ENCODE peak calls at places on chromosome 19, in four cellular contexts. One of them, this sample, is unnamed.

GRCh38 chr19:38068851-38069250 is 155.2 kb downstream of the DPF1 start:
- DNase-seq in AG04450: no peak
- DNase-seq in colonic mucosa: no peak
- DNase-seq in testis: no peak
- DNase-seq in this sample: no peak

GRCh38 chr19:39009001-39009400 is 23.3 kb downstream of the FBXO27 start:
- DNase-seq in AG04450: no peak
- DNase-seq in colonic mucosa: no peak
- DNase-seq in testis: no peak
- DNase-seq in this sample: no peak

GRCh38 chr19:2288010-2288742 is 6.2 kb upstream of the PEAK3 start:
- DNase-seq in AG04450: no peak
- DNase-seq in colonic mucosa: no peak
- DNase-seq in testis: no peak
- DNase-seq in this sample: no peak

GRCh38 chr19:48539503-48540096 is 12.4 kb upstream of the SULT2B1 start:
- DNase-seq in AG04450: no peak
- DNase-seq in colonic mucosa: peak; percentile 58
- DNase-seq in testis: no peak
- DNase-seq in this sample: peak; percentile 74

GRCh38 chr19:45768644-45769053 is 403 bp downstream of the SIX5 start:
- DNase-seq in AG04450: no peak
- DNase-seq in colonic mucosa: no peak
- DNase-seq in testis: peak; percentile 26
- DNase-seq in this sample: peak; percentile 70

GRCh38 chr19:21328402-21328801 is 808 bp downstream of the ZNF708 start:
- DNase-seq in AG04450: no peak
- DNase-seq in colonic mucosa: no peak
- DNase-seq in testis: peak; percentile 23
- DNase-seq in this sample: no peak

GRCh38 chr19:10286803-10287737 is at the start of gene ICAM4:
- DNase-seq in AG04450: no peak
- DNase-seq in colonic mucosa: peak; percentile 54
- DNase-seq in testis: peak; percentile 61
- DNase-seq in this sample: peak; percentile 58

GRCh38 chr19:56837892-56838679 is 2.4 kb downstream of the PEG3 start:
- DNase-seq in AG04450: no peak
- DNase-seq in colonic mucosa: peak; percentile 22
- DNase-seq in testis: peak; percentile 77
- DNase-seq in this sample: peak; percentile 61

GRCh38 chr19:2648099-2648498 is 54.4 kb downstream of the GNG7 start:
- DNase-seq in AG04450: no peak
- DNase-seq in colonic mucosa: no peak
- DNase-seq in testis: no peak
- DNase-seq in this sample: no peak

GRCh38 chr19:12270854-12271253 is 23.8 kb downstream of the ZNF44 start:
- DNase-seq in AG04450: no peak
- DNase-seq in colonic mucosa: no peak
- DNase-seq in testis: no peak
- DNase-seq in this sample: no peak

GRCh38 chr19:12272980-12273901 is 21.4 kb downstream of the ZNF44 start:
- DNase-seq in AG04450: no peak
- DNase-seq in colonic mucosa: no peak
- DNase-seq in testis: no peak
- DNase-seq in this sample: no peak

GRCh38 chr19:12272386-12272785 is 22.3 kb downstream of the ZNF44 start:
- DNase-seq in AG04450: no peak
- DNase-seq in colonic mucosa: no peak
- DNase-seq in testis: no peak
- DNase-seq in this sample: no peak
- H3K9me3 ChIP-seq in AG04450: peaks cover 55% of the 10 kb centered on the region
- H3K9me3 ChIP-seq in colonic mucosa: peaks cover 29% of the 10 kb centered on the region
- H3K9me3 ChIP-seq in testis: no peaks in the 10 kb centered on the region
- H3K9me3 ChIP-seq in this sample: peaks cover 94% of the 10 kb centered on the region

GRCh38 chr19:40802300-40803169 is 3.5 kb downstream of the EGLN2 start:
- DNase-seq in AG04450: no peak
- DNase-seq in colonic mucosa: peak; percentile 83
- DNase-seq in testis: peak; percentile 71
- DNase-seq in this sample: peak; percentile 77
- H3K4me3 ChIP-seq in AG04450: peak overlapping the region; percentile 52
- H3K4me3 ChIP-seq in colonic mucosa: peak overlapping the region; percentile 5
- H3K4me3 ChIP-seq in testis: no peak overlapping the region
- H3K4me3 ChIP-seq in this sample: no peak overlapping the region

GRCh38 chr19:53068834-53069233 is 24.3 kb downstream of the ERVV-2 start:
- DNase-seq in AG04450: no peak
- DNase-seq in colonic mucosa: no peak
- DNase-seq in testis: no peak
- DNase-seq in this sample: no peak
- H3K9me3 ChIP-seq in AG04450: peaks cover 69% of the 10 kb centered on the region
- H3K9me3 ChIP-seq in colonic mucosa: peaks cover 20% of the 10 kb centered on the region
- H3K9me3 ChIP-seq in testis: no peaks in the 10 kb centered on the region
- H3K9me3 ChIP-seq in this sample: peaks cover 99% of the 10 kb centered on the region

DNA sequence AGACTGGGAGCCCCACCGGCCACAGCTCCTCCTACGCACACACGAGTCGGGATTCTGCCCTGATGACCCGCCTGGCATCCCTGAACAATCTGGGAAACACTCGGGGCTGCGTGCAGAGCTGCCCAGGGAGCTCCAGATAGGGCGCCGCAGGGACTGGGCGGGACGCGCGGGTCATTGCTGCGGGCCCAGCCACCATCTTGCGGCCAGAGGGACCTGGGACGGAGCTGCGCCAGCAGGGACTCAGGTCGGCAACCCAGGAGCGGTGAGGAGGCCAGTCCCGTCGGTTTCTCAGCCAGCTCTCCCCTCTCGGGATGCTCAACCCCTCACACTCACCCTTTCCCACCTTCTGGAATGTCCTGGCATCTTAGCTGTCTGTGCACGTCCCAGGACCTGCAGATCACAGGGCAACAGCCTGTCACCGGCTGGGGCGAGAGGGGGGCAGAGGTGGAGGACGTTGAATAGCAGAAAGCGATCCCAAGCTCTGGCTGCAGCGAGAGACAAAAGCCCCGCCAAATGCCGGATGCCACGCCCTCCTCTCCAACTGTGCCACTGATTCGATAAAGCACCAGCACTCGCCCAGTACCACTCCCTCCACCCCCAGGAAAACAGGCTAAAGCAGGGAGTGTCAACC is 20.4 kb upstream of the ZNF91 start:
- DNase-seq in AG04450: no peak
- DNase-seq in colonic mucosa: peak; percentile 91
- DNase-seq in testis: peak; percentile 63
- DNase-seq in this sample: peak; percentile 86
- H3K4me3 ChIP-seq in AG04450: peak overlapping the region; percentile 20
- H3K4me3 ChIP-seq in colonic mucosa: peak overlapping the region; percentile 60
- H3K4me3 ChIP-seq in testis: peak overlapping the region; percentile 32
- H3K4me3 ChIP-seq in this sample: peak overlapping the region; percentile 22

DNA sequence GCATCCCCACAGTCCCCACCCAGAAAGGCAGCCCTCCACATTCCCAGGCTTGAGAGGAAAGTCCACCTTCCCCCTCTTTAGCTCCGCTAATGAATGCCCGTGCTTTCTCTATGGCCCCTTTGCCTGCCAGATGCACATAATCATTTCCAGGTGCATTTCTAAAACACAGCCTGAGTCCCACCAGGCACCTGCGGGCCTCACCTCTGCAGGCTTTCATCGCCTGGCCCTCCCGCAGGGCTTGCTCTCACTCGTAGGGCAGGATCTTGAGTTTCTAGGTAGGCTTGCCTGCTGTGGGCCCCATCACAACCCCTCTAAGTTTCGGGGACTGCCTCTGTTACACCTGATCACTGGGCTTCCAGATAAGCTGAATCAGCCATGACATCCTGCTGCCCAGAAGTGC is 173.6 kb downstream of the ZNF536 start:
- DNase-seq in AG04450: no peak
- DNase-seq in colonic mucosa: no peak
- DNase-seq in testis: no peak
- DNase-seq in this sample: no peak
- H3K9me3 ChIP-seq in AG04450: peaks cover 52% of the 10 kb centered on the region
- H3K9me3 ChIP-seq in colonic mucosa: no peaks in the 10 kb centered on the region
- H3K9me3 ChIP-seq in testis: no peaks in the 10 kb centered on the region
- H3K9me3 ChIP-seq in this sample: no peaks in the 10 kb centered on the region

DNA sequence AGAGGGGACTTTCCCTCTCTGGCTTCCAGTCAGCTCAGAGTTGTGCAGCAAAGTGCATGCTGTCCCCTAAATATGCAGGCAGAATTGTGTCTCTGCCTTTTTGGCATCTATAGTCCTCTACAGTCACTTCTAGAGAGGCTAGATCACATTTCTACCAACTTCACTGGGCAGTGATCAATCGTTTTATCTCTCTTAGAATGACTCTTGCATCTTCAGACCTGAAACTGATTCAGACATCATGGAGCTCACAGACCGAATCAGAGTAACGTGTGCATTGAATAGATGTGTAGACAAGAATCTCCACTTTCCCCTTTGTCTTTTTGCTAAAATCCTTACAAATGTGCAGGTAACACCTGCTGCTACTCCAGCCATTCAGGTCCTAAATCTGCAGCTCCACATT is 6.2 kb downstream of the ZNF253 start:
- DNase-seq in AG04450: no peak
- DNase-seq in colonic mucosa: no peak
- DNase-seq in testis: no peak
- DNase-seq in this sample: no peak
- H3K4me3 ChIP-seq in AG04450: no peak overlapping the region
- H3K4me3 ChIP-seq in colonic mucosa: no peak overlapping the region
- H3K4me3 ChIP-seq in testis: no peak overlapping the region
- H3K4me3 ChIP-seq in this sample: no peak overlapping the region

GRCh38 chr19:16002380-16002779 is 53.6 kb downstream of the OR10H4 start:
- DNase-seq in AG04450: no peak
- DNase-seq in colonic mucosa: no peak
- DNase-seq in testis: no peak
- DNase-seq in this sample: no peak
- H3K9me3 ChIP-seq in AG04450: no peaks in the 10 kb centered on the region
- H3K9me3 ChIP-seq in colonic mucosa: no peaks in the 10 kb centered on the region
- H3K9me3 ChIP-seq in testis: no peaks in the 10 kb centered on the region
- H3K9me3 ChIP-seq in this sample: no peaks in the 10 kb centered on the region